ENCODE peak calls at places on chromosomes 5 and 9, in five cellular contexts. One of them, this sample, is unnamed. For H4K20me1 and H3K4me1, the result is how much of the 10 kb centered on the place peaks cover.

GRCh38 chr9:84357235-84357634 is 16.7 kb upstream of the SLC28A3 start:
- DNase-seq in hepatocyte: no peak
- DNase-seq in HCT116: no peak
- DNase-seq in GM12878: no peak
- DNase-seq in GM23338: no peak
- DNase-seq in this sample: no peak

GRCh38 chr9:18601956-18602355 is 128.0 kb downstream of the ADAMTSL1 start:
- DNase-seq in GM23338: no peak
- DNase-seq in hepatocyte: no peak
- DNase-seq in HCT116: no peak
- DNase-seq in GM12878: no peak
- DNase-seq in this sample: no peak

GRCh38 chr9:111632051-111632450 is 917 bp downstream of the DNAJC25 start:
- DNase-seq in GM12878: no peak
- DNase-seq in HCT116: no peak
- DNase-seq in GM23338: no peak
- DNase-seq in hepatocyte: no peak
- DNase-seq in this sample: no peak

GRCh38 chr5:2271280-2271679 is 388.6 kb upstream of the IRX4 start:
- DNase-seq in HCT116: no peak
- DNase-seq in hepatocyte: no peak
- DNase-seq in GM12878: no peak
- DNase-seq in GM23338: no peak
- DNase-seq in this sample: no peak

GRCh38 chr5:106759581-106759980 is 911.2 kb downstream of the EFNA5 start:
- DNase-seq in hepatocyte: no peak
- DNase-seq in GM23338: no peak
- DNase-seq in HCT116: no peak
- DNase-seq in GM12878: no peak
- DNase-seq in this sample: no peak

GRCh38 chr9:106717686-106718085 is 145.3 kb upstream of the ZNF462 start:
- DNase-seq in GM23338: peak
- DNase-seq in GM12878: no peak
- DNase-seq in hepatocyte: peak
- DNase-seq in HCT116: peak
- DNase-seq in this sample: no peak

GRCh38 chr9:24504521-24504920 is 41.2 kb downstream of the IZUMO3 start:
- DNase-seq in GM23338: no peak
- DNase-seq in GM12878: no peak
- DNase-seq in hepatocyte: no peak
- DNase-seq in HCT116: no peak
- DNase-seq in this sample: no peak

GRCh38 chr5:150261231-150261630 is 28.3 kb downstream of the CAMK2A start:
- DNase-seq in GM23338: no peak
- DNase-seq in HCT116: no peak
- DNase-seq in hepatocyte: no peak
- DNase-seq in GM12878: no peak
- DNase-seq in this sample: no peak

GRCh38 chr5:4518924-4519660 is 621.0 kb upstream of the ADAMTS16 start:
- DNase-seq in GM12878: no peak
- DNase-seq in GM23338: peak
- DNase-seq in hepatocyte: no peak
- DNase-seq in HCT116: no peak
- DNase-seq in this sample: peak

GRCh38 chr9:13759624-13760023 is 480.1 kb upstream of the MPDZ start:
- DNase-seq in GM12878: no peak
- DNase-seq in GM23338: no peak
- DNase-seq in HCT116: no peak
- DNase-seq in hepatocyte: no peak
- DNase-seq in this sample: peak

GRCh38 chr9:98709968-98710965 is 1.5 kb upstream of the GABBR2 start:
- DNase-seq in HCT116: no peak
- DNase-seq in GM12878: no peak
- DNase-seq in GM23338: peak
- DNase-seq in hepatocyte: peak
- DNase-seq in this sample: peak

GRCh38 chr9:114214686-114215397 is 59.5 kb downstream of the COL27A1 start:
- DNase-seq in GM12878: no peak
- DNase-seq in GM23338: no peak
- DNase-seq in HCT116: no peak
- DNase-seq in hepatocyte: no peak
- DNase-seq in this sample: no peak

GRCh38 chr9:132031869-132032583 is 47.6 kb downstream of the MED27 start:
- DNase-seq in HCT116: no peak
- DNase-seq in hepatocyte: no peak
- DNase-seq in GM12878: peak
- DNase-seq in GM23338: no peak
- DNase-seq in this sample: no peak

GRCh38 chr9:132035679-132036078 is 44.0 kb downstream of the MED27 start:
- DNase-seq in hepatocyte: no peak
- DNase-seq in GM12878: no peak
- DNase-seq in HCT116: no peak
- DNase-seq in GM23338: no peak
- DNase-seq in this sample: no peak

GRCh38 chr9:132031467-132031866 is 48.2 kb downstream of the MED27 start:
- DNase-seq in hepatocyte: no peak
- DNase-seq in GM23338: no peak
- DNase-seq in GM12878: no peak
- DNase-seq in HCT116: no peak
- DNase-seq in this sample: no peak

GRCh38 chr9:132030626-132031325 is 48.9 kb downstream of the MED27 start:
- DNase-seq in GM23338: no peak
- DNase-seq in hepatocyte: no peak
- DNase-seq in GM12878: no peak
- DNase-seq in HCT116: no peak
- DNase-seq in this sample: no peak

DNA sequence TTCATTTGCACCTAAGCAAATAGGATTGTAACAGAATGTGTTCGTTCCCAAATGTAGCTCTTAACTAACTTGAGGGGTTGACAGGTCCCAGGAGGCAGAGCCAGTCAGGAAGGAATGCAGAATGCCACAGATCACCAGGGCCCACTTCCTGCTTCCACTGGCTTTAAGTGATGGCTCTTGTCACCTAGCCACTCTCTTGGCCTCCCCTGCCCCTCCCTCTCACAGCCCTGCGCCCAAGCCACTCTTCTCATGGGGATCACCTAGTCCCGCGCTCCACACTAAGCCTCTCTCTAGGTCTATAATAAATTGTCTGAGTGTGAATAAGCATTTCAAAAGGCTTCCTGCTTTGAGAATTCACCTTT is 47.1 kb downstream of the MED27 start:
- DNase-seq in GM23338: peak
- DNase-seq in hepatocyte: no peak
- DNase-seq in HCT116: no peak
- DNase-seq in GM12878: no peak
- DNase-seq in this sample: no peak
- H4K20me1 ChIP-seq in GM23338: under half
- H4K20me1 ChIP-seq in hepatocyte: under half
- H4K20me1 ChIP-seq in HCT116: under half
- H4K20me1 ChIP-seq in GM12878: under half
- H4K20me1 ChIP-seq in this sample: half or more

GRCh38 chr9:97632992-97633858 is at the start of the genes NCBP1 and TSTD2:
- DNase-seq in HCT116: peak
- DNase-seq in GM23338: peak
- DNase-seq in hepatocyte: peak
- DNase-seq in GM12878: peak
- DNase-seq in this sample: peak
- TF ChIP-seq CTCF in HCT116: no peak
- TF ChIP-seq CTCF in GM23338: no peak
- TF ChIP-seq CTCF in hepatocyte: no peak
- TF ChIP-seq CTCF in GM12878: no peak
- TF ChIP-seq CTCF in this sample: no peak

GRCh38 chr5:146681586-146681945 is 165.6 kb upstream of the GPR151 start:
- DNase-seq in hepatocyte: no peak
- DNase-seq in GM12878: no peak
- DNase-seq in HCT116: no peak
- DNase-seq in GM23338: no peak
- DNase-seq in this sample: no peak
- H3K4me1 ChIP-seq in hepatocyte: under half
- H3K4me1 ChIP-seq in GM12878: under half
- H3K4me1 ChIP-seq in HCT116: under half
- H3K4me1 ChIP-seq in GM23338: under half
- H3K4me1 ChIP-seq in this sample: under half

DNA sequence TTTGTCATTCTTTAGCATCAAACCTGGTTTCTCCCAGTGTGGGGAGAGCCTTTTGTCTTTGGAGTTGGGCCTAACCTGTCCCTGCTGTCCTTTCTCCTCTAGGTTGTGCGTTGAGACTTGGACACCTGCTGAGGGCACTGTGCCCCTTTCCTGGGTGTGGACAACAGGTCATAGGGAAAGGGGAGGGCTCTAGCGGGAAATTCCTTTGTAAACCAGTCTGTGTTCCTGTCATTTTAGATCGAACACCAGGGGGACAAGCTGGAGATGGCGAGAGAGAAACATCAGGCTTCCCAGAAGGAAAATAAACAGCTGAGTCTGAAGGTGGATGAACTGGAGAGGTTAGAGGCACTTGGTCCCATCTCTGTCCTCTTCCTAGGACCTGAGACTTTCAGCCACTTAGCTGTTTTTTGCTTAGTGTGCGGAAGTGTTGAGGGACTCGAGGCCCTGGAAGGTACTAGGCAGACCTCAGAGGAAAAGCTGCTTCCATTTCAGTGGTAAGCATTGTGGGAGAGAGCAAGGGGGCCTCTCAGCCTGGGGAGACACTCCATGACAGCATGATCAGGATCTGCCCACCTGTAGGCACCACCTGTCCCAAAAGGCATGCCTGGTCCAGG is 8.6 kb upstream of the GLE1 start:
- DNase-seq in HCT116: peak
- DNase-seq in hepatocyte: no peak
- DNase-seq in GM12878: no peak
- DNase-seq in GM23338: peak
- DNase-seq in this sample: peak
- H4K20me1 ChIP-seq in HCT116: under half
- H4K20me1 ChIP-seq in hepatocyte: under half
- H4K20me1 ChIP-seq in GM12878: under half
- H4K20me1 ChIP-seq in GM23338: under half
- H4K20me1 ChIP-seq in this sample: under half

DNA sequence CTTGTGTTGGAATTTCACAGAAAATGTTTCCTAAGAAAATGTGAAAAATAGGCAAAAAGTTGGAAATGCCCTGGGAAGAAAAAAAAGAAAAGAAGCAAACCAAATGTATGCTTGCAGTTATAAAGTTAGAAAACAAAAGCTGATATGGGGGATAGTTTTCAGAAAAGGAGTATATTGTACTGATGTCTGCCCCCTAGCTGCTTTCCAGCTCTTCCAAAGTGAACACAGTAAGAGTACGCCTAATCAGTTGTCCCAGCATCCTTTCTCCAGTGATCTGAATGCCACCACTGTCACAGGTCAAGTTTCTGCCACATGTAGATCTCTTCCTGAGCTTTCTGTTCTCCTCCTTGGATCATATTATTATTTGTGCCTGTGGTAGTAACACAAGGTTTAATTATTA is 5.8 kb downstream of the TYRP1 start:
- DNase-seq in GM12878: no peak
- DNase-seq in GM23338: peak
- DNase-seq in hepatocyte: peak
- DNase-seq in HCT116: no peak
- DNase-seq in this sample: no peak
- TF ChIP-seq CTCF in GM12878: no peak
- TF ChIP-seq CTCF in GM23338: peak
- TF ChIP-seq CTCF in hepatocyte: peak
- TF ChIP-seq CTCF in HCT116: peak
- TF ChIP-seq CTCF in this sample: peak

GRCh38 chr5:131379071-131379538 is 115.3 kb downstream of the CDC42SE2 start:
- DNase-seq in hepatocyte: no peak
- DNase-seq in GM12878: no peak
- DNase-seq in HCT116: no peak
- DNase-seq in GM23338: no peak
- DNase-seq in this sample: no peak

GRCh38 chr5:131381011-131381410 is 117.2 kb downstream of the CDC42SE2 start:
- DNase-seq in hepatocyte: no peak
- DNase-seq in GM12878: no peak
- DNase-seq in HCT116: no peak
- DNase-seq in GM23338: no peak
- DNase-seq in this sample: no peak

GRCh38 chr5:131375351-131375750 is 111.5 kb downstream of the CDC42SE2 start:
- DNase-seq in hepatocyte: no peak
- DNase-seq in GM23338: no peak
- DNase-seq in GM12878: no peak
- DNase-seq in HCT116: no peak
- DNase-seq in this sample: no peak

GRCh38 chr5:131379723-131380122 is 115.9 kb downstream of the CDC42SE2 start:
- DNase-seq in GM23338: no peak
- DNase-seq in HCT116: no peak
- DNase-seq in hepatocyte: peak
- DNase-seq in GM12878: peak
- DNase-seq in this sample: no peak

DNA sequence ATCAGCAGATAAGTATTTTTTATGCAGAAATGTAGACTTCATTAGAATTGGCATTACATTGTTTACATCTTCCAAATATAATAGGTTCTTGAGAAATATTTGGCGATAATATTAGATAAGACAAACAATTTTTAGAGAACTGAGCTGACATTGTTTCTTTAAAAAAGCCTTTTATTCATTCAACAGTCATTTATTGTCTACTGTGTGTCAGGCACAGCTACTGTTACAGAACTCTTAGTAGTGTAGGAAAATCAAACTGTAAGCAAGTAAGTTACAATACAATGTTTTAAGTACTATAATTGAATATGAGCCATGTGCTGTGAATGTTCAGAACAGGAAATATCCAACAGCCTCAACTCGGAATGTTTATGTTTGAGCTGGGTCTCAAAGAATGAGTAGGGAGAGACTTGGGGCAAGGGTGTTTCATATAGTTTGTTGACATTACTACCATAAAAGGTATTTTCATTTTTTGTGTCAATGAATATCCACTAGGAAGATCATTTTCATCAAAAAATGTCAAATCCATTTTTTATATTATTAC is 114.0 kb downstream of the CDC42SE2 start:
- DNase-seq in HCT116: no peak
- DNase-seq in hepatocyte: no peak
- DNase-seq in GM12878: no peak
- DNase-seq in GM23338: no peak
- DNase-seq in this sample: no peak
- H3K4me1 ChIP-seq in HCT116: under half
- H3K4me1 ChIP-seq in hepatocyte: under half
- H3K4me1 ChIP-seq in GM12878: half or more
- H3K4me1 ChIP-seq in GM23338: under half
- H3K4me1 ChIP-seq in this sample: under half

DNA sequence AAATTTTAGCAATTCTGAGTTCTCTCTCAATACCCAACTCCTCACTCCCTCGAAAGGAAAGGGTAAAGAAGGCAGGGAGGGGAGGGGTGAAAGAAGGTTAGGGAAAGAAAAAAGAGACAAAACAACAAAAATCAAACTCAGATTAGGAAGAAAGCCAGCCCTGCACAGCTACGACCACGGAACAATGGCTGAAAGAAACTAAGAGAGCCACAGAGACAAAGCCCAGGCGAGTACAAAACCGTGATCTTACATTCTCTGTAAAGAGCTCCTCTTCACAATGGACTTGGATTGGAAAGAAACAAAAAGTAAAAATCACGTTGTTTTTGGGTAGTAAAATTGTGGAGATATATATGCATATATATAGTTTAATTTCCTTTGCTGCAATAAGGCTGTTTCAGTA is 17.1 kb downstream of the PSMB7 start:
- DNase-seq in HCT116: no peak
- DNase-seq in GM12878: no peak
- DNase-seq in GM23338: no peak
- DNase-seq in hepatocyte: no peak
- DNase-seq in this sample: peak
- H4K20me1 ChIP-seq in HCT116: under half
- H4K20me1 ChIP-seq in GM12878: under half
- H4K20me1 ChIP-seq in GM23338: under half
- H4K20me1 ChIP-seq in hepatocyte: under half
- H4K20me1 ChIP-seq in this sample: under half

GRCh38 chr9:133347985-133348762 is at the start of the genes MED22 and RPL7A:
- DNase-seq in GM23338: peak
- DNase-seq in GM12878: peak
- DNase-seq in hepatocyte: peak
- DNase-seq in HCT116: peak
- DNase-seq in this sample: peak
- TF ChIP-seq CTCF in GM23338: no peak
- TF ChIP-seq CTCF in GM12878: no peak
- TF ChIP-seq CTCF in hepatocyte: no peak
- TF ChIP-seq CTCF in HCT116: no peak
- TF ChIP-seq CTCF in this sample: no peak

This sample was measured in neural progenitor cell.